ENCODE peak calls at places on chromosomes 13 and 19, in seven cellular contexts. Y, Q, R, G, T, N and Z are unnamed samples.

GRCh38 chr13:35832551-35832950 is 298.6 kb downstream of the DCLK1 start:
- DNase-seq in G (no peak), Y (no peak), T (no peak), R (no peak), N (no peak), Q (no peak), Z (no peak)

GRCh38 chr13:27969866-27970229 is 733 bp upstream of the CDX2 start:
- DNase-seq in T (no peak), G (no peak), R (no peak), N (no peak), Y (no peak), Q (no peak), Z (peak)

GRCh38 chr13:108460043-108460442 is 169.4 kb upstream of the MYO16 start:
- DNase-seq in T (no peak), R (no peak), G (no peak), Q (no peak), N (no peak), Y (no peak), Z (no peak)

GRCh38 chr13:75986818-75987217 is 350.7 kb downstream of the LMO7 start:
- DNase-seq in G (no peak), Y (no peak), R (no peak), T (no peak), Q (no peak), N (no peak), Z (no peak)

GRCh38 chr13:94552095-94552494 is 43.9 kb downstream of the TGDS start:
- DNase-seq in Y (no peak), N (no peak), T (no peak), R (no peak), G (no peak), Q (no peak), Z (peak)

GRCh38 chr13:113953561-113953960 is 20.3 kb downstream of the C13orf46 start:
- DNase-seq in R (peak), Y (no peak), N (no peak), Q (no peak), G (no peak), T (no peak), Z (no peak)

GRCh38 chr19:43778651-43779050 is 2.1 kb downstream of the KCNN4 start:
- DNase-seq in T (peak), N (no peak), R (no peak), Y (peak), Q (no peak), G (peak), Z (peak)

GRCh38 chr13:113122571-113123225 is at the start of gene F10:
- DNase-seq in G (peak), Q (no peak), Y (no peak), N (no peak), T (no peak), R (peak), Z (peak)